ENCODE peak calls at places on chromosomes 1 and 21, in nine cellular contexts. K, C, I, G, O, U, H, Z and X are unnamed samples. For H3K36me3, the result is how much of the 10 kb centered on the place peaks cover.

GRCh38 chr1:2279210-2279639 is 51.1 kb downstream of the SKI start:
- DNase-seq in K (peak), C (peak), I (no peak), G (peak), O (peak), U (peak), H (no peak), Z (no peak), X (no peak)

GRCh38 chr21:42621166-42621827 is 32.1 kb upstream of the PDE9A start:
- DNase-seq in K (no peak), C (no peak), I (no peak), G (no peak), O (no peak), U (no peak), H (no peak), Z (peak), X (no peak)

GRCh38 chr1:35691080-35691479 is 27.6 kb downstream of the C1orf216 start:
- DNase-seq in K (no peak), C (no peak), I (no peak), G (no peak), O (no peak), U (no peak), H (no peak), Z (no peak), X (no peak)

GRCh38 chr1:230335861-230336549 is 90.1 kb downstream of the PGBD5 start:
- DNase-seq in K (no peak), C (no peak), I (no peak), G (peak), O (no peak), U (peak), H (no peak), Z (no peak), X (no peak)

GRCh38 chr21:14383596-14384210 is 757 bp upstream of the HSPA13 start:
- DNase-seq in K (no peak), C (peak), I (peak), G (peak), O (no peak), U (no peak), H (peak), Z (no peak), X (no peak)

GRCh38 chr21:31952828-31953227 is 80.0 kb downstream of the HUNK start:
- DNase-seq in K (no peak), C (no peak), I (no peak), G (no peak), O (no peak), U (no peak), H (no peak), Z (no peak), X (no peak)

GRCh38 chr21:18298228-18298627 is 53.6 kb downstream of the CHODL start:
- DNase-seq in K (no peak), C (no peak), I (peak), G (no peak), O (no peak), U (no peak), H (no peak), Z (no peak), X (no peak)

GRCh38 chr1:119952496-119952895 is 56.2 kb upstream of the ADAM30 start:
- DNase-seq in K (no peak), C (no peak), I (no peak), G (no peak), O (no peak), U (no peak), H (no peak), Z (no peak), X (no peak)

GRCh38 chr1:222095606-222096475 is 354.0 kb upstream of the DUSP10 start:
- DNase-seq in K (no peak), C (no peak), I (peak), G (no peak), O (no peak), U (peak), H (peak), Z (peak), X (peak)

DNA sequence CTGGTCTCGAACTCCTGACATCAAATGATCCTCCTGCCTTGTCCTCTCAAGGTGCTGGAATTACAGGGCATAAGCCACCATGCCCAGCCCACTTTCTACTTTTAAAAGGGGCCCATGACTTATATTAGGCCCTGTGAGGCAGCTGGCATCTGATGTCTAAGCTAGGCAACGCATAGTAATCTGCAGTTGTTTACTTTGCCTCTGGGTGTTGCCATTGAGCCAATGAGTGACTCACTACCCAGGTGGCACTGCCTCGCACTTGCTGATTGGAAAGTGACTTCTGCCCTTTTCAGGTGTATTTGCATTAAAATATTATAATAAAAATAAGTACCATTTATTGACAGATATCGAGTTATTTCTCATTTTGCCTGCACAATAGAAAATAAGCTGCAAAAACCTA is 84.9 kb downstream of the KIF14 start:
- DNase-seq in K (no peak), C (no peak), I (peak), G (no peak), O (no peak), U (peak), H (peak), Z (peak), X (peak)
- TF ChIP-seq CTCF in K (no peak), C (peak), I (peak), G (no peak), O (no peak), U (no peak), H (peak), Z (peak), X (peak)

GRCh38 chr1:11678442-11678841 is 2.5 kb downstream of the MAD2L2 start:
- DNase-seq in K (no peak), C (no peak), I (no peak), G (no peak), O (no peak), U (no peak), H (no peak), Z (no peak), X (no peak)

GRCh38 chr1:11676386-11677103 is 4.4 kb downstream of the MAD2L2 start:
- DNase-seq in K (no peak), C (no peak), I (no peak), G (no peak), O (no peak), U (no peak), H (no peak), Z (no peak), X (no peak)

GRCh38 chr1:11674488-11674887 is 6.5 kb downstream of the MAD2L2 start:
- DNase-seq in K (no peak), C (no peak), I (no peak), G (no peak), O (no peak), U (no peak), H (no peak), Z (no peak), X (no peak)

GRCh38 chr1:11673089-11673769 is 7.7 kb downstream of the MAD2L2 start:
- DNase-seq in K (no peak), C (no peak), I (no peak), G (no peak), O (no peak), U (no peak), H (no peak), Z (no peak), X (no peak)

DNA sequence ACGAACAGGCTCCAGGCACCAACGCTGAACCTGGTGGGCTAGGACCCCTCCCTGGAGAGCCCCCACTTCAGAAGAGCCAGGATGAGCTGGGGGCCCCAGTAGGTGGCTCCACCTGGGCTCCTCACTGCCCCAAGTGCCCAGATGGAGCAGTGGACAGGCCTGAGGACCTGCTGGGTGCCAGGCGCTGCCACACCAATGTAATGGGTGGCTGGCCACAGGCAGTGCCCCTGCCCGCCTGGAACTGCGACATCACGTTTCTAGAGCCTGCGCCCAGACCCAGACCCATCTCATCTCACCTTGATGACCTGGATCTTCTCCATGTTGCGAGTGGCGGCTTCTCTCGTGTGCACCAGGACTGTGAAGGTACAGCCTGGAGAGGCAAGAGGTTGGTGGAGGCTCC is 5.6 kb downstream of the MAD2L2 start:
- DNase-seq in K (no peak), C (no peak), I (no peak), G (no peak), O (no peak), U (no peak), H (no peak), Z (no peak), X (no peak)
- H3K36me3 ChIP-seq in K (under half), C (under half), I (half or more), G (under half), O (half or more), U (under half), H (under half), Z (under half), X (under half)

DNA sequence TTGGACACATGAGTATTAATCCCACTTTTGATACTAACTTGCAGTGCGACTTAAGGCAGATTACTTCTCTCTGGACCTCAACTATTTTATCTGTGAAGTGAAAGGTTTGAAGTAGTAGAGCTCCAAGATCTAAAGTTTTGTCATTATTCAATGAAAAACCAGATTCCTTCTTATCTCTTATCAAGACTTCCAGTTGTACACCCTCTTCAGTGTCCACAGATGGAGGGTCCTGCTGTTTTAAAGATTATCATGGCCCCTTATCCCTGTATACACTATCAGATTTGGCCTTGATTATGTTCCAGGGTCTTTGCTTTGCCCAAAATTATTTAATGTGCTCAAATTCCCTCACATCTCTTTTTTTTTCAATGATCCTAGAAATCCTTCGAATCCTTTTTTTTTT is 1.1 kb downstream of the C1orf50 start:
- DNase-seq in K (no peak), C (no peak), I (no peak), G (no peak), O (no peak), U (no peak), H (no peak), Z (no peak), X (no peak)
- H3K4me3 ChIP-seq in K (peak), C (peak), I (peak), G (peak), O (peak), U (peak), H (peak), Z (peak), X (peak)

DNA sequence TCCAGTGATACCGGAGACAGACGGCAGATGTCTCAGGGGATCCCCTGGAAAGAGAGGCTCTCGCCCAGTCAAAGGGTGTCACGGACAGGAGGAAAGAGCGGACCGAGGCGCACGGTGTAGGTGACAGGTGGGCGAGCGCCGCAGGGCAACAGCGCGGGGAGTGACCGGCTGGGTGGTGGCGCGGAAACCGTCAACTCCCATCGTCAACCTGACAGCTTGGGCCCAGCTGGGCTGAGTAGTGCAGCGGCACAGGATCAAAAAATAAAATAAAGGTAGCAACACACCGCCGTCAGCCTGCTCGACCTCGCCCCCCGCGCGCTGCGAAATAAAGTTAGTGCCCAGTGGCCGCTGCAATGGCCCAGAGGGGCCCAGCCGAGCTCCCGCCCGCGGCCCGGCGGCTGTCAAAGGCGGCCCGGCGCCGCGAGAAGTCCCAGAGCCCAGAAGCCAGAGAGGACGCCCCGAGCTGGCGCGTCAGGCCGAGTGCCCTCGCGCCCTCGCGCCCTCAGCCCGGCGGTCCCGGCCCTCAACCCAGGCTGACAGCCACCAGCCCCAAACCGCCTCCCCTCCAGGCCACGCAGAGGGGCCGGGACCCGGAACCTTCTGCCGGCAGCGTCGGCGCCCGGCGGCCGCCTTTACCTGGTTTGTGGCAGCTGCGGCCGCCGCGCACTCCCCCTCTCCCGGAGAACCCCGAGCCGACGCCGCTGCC is at the start of gene LYST:
- DNase-seq in K (peak), C (peak), I (peak), G (peak), O (no peak), U (peak), H (peak), Z (peak), X (peak)
- TF ChIP-seq CTCF in K (peak), C (peak), I (peak), G (peak), O (peak), U (peak), H (peak), Z (peak), X (peak)

GRCh38 chr1:186340772-186341171 is 34.3 kb downstream of the TPR start:
- DNase-seq in K (no peak), C (no peak), I (no peak), G (no peak), O (no peak), U (no peak), H (no peak), Z (no peak), X (no peak)
- H3K36me3 ChIP-seq in K (half or more), C (half or more), I (half or more), G (under half), O (half or more), U (half or more), H (under half), Z (under half), X (half or more)